ENCODE peak calls at places on chromosomes 6 and 20, in four cellular contexts. K, R, X and A are unnamed samples.

GRCh38 chr6:141956868-141957267 is 175.9 kb upstream of the GJE1 start:
- DNase-seq in K (no peak), R (no peak), X (no peak), A (no peak)

GRCh38 chr6:157471895-157472686 is 91.1 kb downstream of the ZDHHC14 start:
- DNase-seq in X (no peak), R (no peak), K (no peak), A (no peak)

GRCh38 chr6:53979468-53980067 is 131.7 kb upstream of the MLIP start:
- DNase-seq in R (no peak), X (peak), K (peak), A (peak)

GRCh38 chr20:53676519-53676822 is 82.8 kb upstream of the ZNF217 start:
- DNase-seq in R (no peak), X (no peak), K (no peak), A (no peak)

GRCh38 chr6:41704656-41705328 is 30.6 kb downstream of the TFEB start:
- DNase-seq in K (no peak), R (no peak), X (no peak), A (no peak)

GRCh38 chr6:3413612-3414011 is 43.2 kb downstream of the SLC22A23 start:
- DNase-seq in X (no peak), R (no peak), K (no peak), A (no peak)

GRCh38 chr20:54208492-54209044 is 681 bp downstream of the PFDN4 start:
- DNase-seq in K (peak), X (peak), R (no peak), A (peak)

GRCh38 chr20:6094038-6094437 is 28.8 kb downstream of the FERMT1 start:
- DNase-seq in K (no peak), R (peak), X (no peak), A (no peak)

GRCh38 chr6:106525111-106525884 is 104.0 kb downstream of the RTN4IP1 start:
- DNase-seq in K (no peak), X (no peak), R (no peak), A (no peak)

GRCh38 chr6:15798856-15799255 is 136.0 kb upstream of the DTNBP1 start:
- DNase-seq in K (no peak), R (no peak), X (no peak), A (no peak)

GRCh38 chr6:79601020-79601609 is 30.0 kb upstream of the SH3BGRL2 start:
- DNase-seq in K (peak), R (no peak), X (no peak), A (peak)

GRCh38 chr20:9831032-9831431 is 7.8 kb downstream of the PAK5 start:
- DNase-seq in X (no peak), K (no peak), R (no peak), A (no peak)

GRCh38 chr20:43364001-43364400 is 93.7 kb upstream of the SRSF6 start:
- DNase-seq in X (no peak), K (no peak), R (no peak), A (no peak)

GRCh38 chr6:27553123-27553904 is 80.4 kb upstream of the ZNF184 start:
- DNase-seq in K (peak), R (peak), X (peak), A (peak)

GRCh38 chr6:113927001-113927400 is 43.9 kb downstream of the HDAC2 start:
- DNase-seq in R (no peak), X (no peak), K (no peak), A (no peak)

GRCh38 chr6:157173756-157174155 is 149.6 kb downstream of the TMEM242 start:
- DNase-seq in K (no peak), X (no peak), R (no peak), A (no peak)

GRCh38 chr6:110875548-110876169 is 1.1 kb downstream of the AMD1 start:
- DNase-seq in X (peak), R (no peak), K (no peak), A (peak)

GRCh38 chr6:154301086-154301625 is 55.4 kb downstream of the IPCEF1 start:
- DNase-seq in R (no peak), X (no peak), K (no peak), A (no peak)

GRCh38 chr6:35343092-35343834 is 905 bp downstream of the PPARD start:
- DNase-seq in K (no peak), X (no peak), R (no peak), A (no peak)

GRCh38 chr20:1940581-1940980 is 45.4 kb downstream of the SIRPA start:
- DNase-seq in K (no peak), R (no peak), X (no peak), A (no peak)

GRCh38 chr20:46077642-46078305 is 12.0 kb downstream of the NCOA5 start:
- DNase-seq in R (no peak), X (no peak), K (no peak), A (no peak)

GRCh38 chr6:81793811-81794210 is 41.3 kb upstream of the TENT5A start:
- DNase-seq in K (no peak), X (no peak), R (no peak), A (no peak)

GRCh38 chr20:62900052-62900691 is 26.1 kb downstream of the DIDO1 start:
- DNase-seq in K (peak), X (peak), R (no peak), A (peak)

GRCh38 chr20:62905536-62906117 is 20.7 kb downstream of the DIDO1 start:
- DNase-seq in R (no peak), K (no peak), X (no peak), A (no peak)

GRCh38 chr20:62901891-62902290 is 24.4 kb downstream of the DIDO1 start:
- DNase-seq in K (no peak), X (no peak), R (no peak), A (no peak)

GRCh38 chr20:62900692-62901584 is 25.4 kb downstream of the DIDO1 start:
- DNase-seq in K (peak), R (no peak), X (no peak), A (peak)

DNA sequence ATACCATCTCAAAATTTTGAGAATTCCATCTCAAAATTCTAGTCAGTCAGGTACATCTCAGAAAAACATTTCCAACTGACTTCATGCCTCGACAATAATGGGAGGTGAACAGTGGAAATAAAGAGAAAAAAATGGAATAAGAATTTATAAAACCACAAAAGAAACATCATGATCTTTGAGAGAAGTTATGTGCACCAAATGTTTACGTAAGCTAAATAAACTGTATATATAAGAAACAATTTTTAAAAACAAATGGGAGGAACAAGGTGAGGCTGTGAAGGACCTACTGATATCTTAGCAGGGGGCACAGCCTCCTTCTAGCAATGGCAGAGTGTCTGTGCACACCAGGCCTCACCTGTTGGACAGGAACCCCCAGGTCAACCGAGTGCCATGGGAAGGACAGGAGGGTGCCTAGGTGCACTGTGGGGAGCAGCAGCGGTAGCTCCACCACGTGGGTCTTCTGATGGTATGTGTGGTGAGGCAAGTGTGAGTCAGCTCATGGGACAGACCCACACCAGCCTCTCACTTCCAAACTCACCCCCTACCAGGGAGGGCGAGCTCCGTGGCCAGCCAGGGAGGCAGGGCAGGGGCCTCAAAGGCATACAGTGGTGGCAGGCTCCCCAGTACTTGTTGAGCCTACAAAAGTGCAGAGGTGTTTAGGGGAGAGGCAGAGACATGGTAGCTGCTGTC is 23.2 kb downstream of the DIDO1 start:
- DNase-seq in X (no peak), R (no peak), K (no peak), A (no peak)
- TF ChIP-seq SP1 in X (no peak), R (no peak), K (no peak), A (no peak)

GRCh38 chr6:14089224-14089623 is 28.3 kb upstream of the CD83 start:
- DNase-seq in K (no peak), R (no peak), X (no peak), A (no peak)

GRCh38 chr6:14086701-14087100 is 30.9 kb upstream of the CD83 start:
- DNase-seq in K (no peak), X (no peak), R (no peak), A (no peak)

GRCh38 chr6:14085176-14085787 is 32.3 kb upstream of the CD83 start:
- DNase-seq in R (no peak), K (no peak), X (no peak), A (no peak)

GRCh38 chr6:14091329-14091978 is 26.1 kb upstream of the CD83 start:
- DNase-seq in R (no peak), K (no peak), X (no peak), A (no peak)

DNA sequence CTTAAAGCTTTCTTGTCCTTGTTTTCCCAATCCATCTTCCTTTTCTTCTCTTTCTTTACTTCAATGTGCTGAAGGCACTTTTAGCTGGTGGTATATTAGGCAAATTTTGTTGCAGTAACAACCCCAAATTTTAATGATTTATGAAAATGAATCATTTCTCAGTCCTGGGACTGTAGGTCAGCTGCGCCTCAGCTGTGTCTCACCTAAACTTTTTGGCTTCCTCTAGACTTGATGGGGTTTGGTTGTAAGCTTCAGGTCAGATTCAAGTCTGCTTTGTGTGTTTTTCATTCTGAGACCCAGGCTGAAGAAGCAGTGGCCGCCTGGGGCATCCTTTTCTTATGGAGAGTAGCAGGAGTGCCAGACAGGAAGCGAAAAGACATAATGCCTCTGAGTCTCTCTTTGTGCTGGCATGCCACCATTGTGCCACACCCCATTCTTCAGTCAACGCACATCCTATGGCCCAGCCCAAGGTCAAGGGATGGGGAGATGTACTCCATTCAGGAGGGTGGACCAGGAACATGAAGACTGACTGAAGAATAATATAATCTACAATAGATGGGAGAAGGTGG is 28.9 kb upstream of the CD83 start:
- DNase-seq in R (no peak), K (no peak), X (no peak), A (no peak)
- TF ChIP-seq BHLHE40 in R (no peak), K (no peak), X (no peak), A (no peak)

GRCh38 chr6:117494283-117494682 is 11.8 kb downstream of the DCBLD1 start:
- DNase-seq in X (no peak), K (no peak), R (no peak), A (no peak)
- TF ChIP-seq FOXM1 in X (no peak), K (no peak), R (no peak), A (no peak)

GRCh38 chr20:33489495-33490022 is 337 bp upstream of the CBFA2T2 start:
- DNase-seq in X (peak), R (peak), K (peak), A (peak)

GRCh38 chr20:33488201-33488600 is 1.7 kb upstream of the CBFA2T2 start:
- DNase-seq in R (no peak), X (no peak), K (no peak), A (no peak)

GRCh38 chr20:33493076-33493766 is 3.3 kb downstream of the CBFA2T2 start:
- DNase-seq in K (no peak), R (no peak), X (no peak), A (no peak)

GRCh38 chr20:33490934-33491656 is 1.2 kb downstream of the CBFA2T2 start:
- DNase-seq in K (no peak), X (no peak), R (no peak), A (no peak)

DNA sequence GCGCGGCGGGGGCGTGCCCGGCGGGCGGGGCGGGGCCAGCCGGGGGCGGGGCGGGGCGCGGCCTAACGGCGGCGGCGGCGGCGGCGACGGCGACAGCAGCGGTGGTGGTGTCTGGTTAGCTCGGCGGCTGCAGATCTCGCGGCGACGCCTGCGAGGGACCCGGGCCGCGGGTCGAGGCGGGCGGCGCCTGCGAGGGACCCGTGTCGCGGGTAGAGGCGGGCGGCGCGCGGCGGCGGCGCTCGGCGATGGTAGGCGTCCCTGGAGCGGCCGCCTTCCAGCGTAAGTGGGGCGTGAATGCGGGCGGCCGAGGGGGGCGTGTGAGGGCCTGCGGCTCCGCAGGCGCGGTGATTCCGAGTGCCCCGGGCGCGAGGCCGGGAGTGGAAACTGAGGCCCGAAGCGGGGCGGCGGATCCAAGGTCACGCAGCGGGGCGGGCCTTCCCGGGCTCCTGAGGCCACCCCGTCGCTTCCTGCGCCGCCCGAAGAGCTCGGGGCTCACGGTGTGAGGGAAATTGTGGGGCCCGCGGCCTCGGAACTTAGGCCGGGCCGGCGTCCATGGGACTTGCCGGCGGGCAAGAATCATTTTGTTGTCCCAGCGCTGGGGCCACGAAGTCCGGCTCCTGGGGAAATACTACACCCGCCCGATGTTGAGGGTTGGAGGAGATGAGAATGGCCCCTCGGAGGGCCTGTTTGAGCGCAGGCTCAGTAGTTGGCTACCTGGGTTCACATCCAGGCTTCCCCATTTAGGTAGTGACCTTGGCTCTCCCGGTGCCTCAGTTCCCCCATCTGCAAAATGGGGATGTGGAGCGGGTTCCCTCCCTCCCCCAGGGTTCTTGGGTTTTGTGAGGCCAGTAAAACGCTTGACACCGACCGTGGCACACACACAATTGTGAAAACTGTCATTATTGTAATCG is at the start of gene CBFA2T2:
- DNase-seq in X (peak), K (peak), R (no peak), A (no peak)
- TF ChIP-seq SP1 in X (no peak), K (no peak), R (no peak), A (no peak)

DNA sequence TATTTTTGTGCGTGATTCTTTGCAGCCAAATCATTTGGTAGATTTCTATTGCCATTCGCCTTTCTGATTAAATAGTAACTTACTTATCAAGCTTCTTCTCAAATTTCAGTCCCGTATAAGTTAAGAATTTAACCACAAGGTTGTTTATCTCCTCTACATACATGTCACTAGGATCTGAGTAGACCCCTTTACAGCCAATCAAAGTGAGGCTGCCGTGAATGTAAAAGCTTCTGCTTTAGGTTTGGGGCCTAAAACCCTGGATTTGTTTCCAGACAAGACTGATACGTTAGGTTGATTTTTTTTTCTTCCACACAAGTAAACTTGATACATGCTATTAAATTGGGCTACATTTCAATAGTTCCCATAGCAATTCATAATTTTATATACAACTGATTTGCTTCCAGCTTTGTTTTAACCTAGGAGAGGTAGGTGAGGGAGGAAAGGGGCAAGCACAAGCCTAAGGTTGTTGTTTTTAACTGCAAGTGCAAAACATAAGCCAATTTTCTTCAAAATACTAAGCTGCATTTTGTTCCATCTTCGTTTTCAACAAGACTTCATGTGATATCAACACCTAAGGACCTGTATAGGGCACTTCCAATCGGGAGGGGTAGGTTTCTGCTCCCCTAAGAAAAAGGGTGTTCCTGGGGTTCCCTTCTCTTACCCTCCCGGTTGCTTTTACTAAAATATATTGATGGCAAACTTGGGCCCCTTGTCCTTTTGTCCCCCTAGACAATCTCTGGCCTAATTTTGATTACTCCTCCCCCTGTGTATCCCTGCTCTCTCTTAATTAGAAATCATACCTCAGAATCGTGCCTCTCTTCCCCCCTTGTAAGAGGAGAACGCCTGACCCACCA is 1.7 kb downstream of the RANBP9 start:
- DNase-seq in X (peak), K (peak), R (no peak), A (no peak)
- TF ChIP-seq BHLHE40 in X (no peak), K (no peak), R (no peak), A (no peak)

GRCh38 chr6:158958504-158959386 is 41.3 kb downstream of the RSPH3 start:
- DNase-seq in K (peak), X (no peak), R (no peak), A (no peak)
- TF ChIP-seq FOXM1 in K (no peak), X (no peak), R (no peak), A (no peak)

GRCh38 chr6:150030611-150031010 is 5.3 kb upstream of the RAET1L start:
- DNase-seq in X (no peak), R (no peak), K (no peak), A (no peak)
- TF ChIP-seq SP1 in X (no peak), R (no peak), K (no peak), A (no peak)

GRCh38 chr6:24060982-24061754 is 64.8 kb upstream of the NRSN1 start:
- DNase-seq in K (no peak), R (peak), X (no peak), A (no peak)

GRCh38 chr6:24069546-24069945 is 56.5 kb upstream of the NRSN1 start:
- DNase-seq in K (no peak), R (no peak), X (no peak), A (no peak)

GRCh38 chr6:24064832-24065231 is 61.2 kb upstream of the NRSN1 start:
- DNase-seq in X (no peak), K (no peak), R (no peak), A (no peak)

GRCh38 chr6:24064106-24064505 is 61.9 kb upstream of the NRSN1 start:
- DNase-seq in R (no peak), X (no peak), K (peak), A (peak)
- TF ChIP-seq BHLHE40 in R (no peak), X (no peak), K (no peak), A (no peak)

DNA sequence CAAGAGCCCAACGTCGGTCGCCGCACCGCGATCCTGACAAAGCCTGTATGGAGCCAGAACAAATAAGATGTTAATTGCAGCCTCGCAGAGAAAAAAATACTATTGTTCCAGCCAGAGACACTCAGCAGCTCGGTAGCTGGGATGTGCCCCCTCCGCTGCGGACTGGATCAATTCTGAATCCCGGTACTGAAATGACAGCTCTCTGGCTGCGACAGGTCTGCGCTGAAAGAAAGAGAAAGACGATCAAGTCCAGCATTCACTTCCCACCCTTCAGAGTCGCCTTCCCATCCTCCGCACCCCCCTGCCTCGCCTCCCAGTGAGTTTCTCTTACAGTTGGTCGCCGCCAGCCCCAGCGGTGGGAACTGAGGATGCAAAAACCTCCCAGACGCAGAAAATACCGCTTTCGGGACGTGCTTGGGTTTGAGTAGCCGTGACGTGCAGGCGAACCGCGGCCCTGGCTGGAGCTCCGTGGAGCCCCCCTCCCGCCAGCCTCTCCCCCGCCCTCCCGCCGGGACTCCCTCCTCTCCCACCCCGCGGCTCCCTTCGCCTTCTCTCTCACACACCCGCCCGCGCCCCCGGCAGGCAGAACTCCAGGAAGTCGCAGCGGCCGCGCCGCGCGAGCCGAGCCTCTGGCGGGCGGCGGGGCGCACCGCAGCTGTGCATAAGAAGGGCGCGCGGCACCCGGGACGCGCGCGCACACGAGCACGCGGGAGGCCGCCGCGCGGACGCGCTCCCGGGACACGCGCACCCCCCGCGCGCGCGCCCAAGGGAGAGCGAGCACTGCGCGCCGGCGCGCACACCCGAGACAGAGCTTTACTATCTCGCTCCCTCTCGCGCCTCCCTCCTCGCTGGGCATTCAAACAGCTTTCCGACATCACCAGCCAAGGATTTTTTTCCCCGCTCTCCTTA is at the start of gene ADGRB3:
- DNase-seq in X (peak), R (no peak), K (peak), A (peak)
- TF ChIP-seq FOXM1 in X (no peak), R (no peak), K (no peak), A (no peak)